ENCODE peak calls at places on chromosomes 3 and 15, in eight cellular contexts. O, Y, S, M, J, C, Q and T are unnamed samples.

GRCh38 chr3:124168271-124168670 is 176.3 kb upstream of the ROPN1 start:
- DNase-seq in O (no peak), S (no peak), Y (no peak), J (no peak), Q (peak; percentile 37), M (no peak), C (no peak), T (no peak)

GRCh38 chr3:48194446-48195071 is 6.3 kb upstream of the CDC25A start:
- DNase-seq in J (peak; percentile 95), Y (peak; percentile 1), Q (no peak), S (peak; percentile 74), M (no peak), C (peak; percentile 55), O (no peak), T (no peak)

GRCh38 chr3:140441006-140441405 is 236.9 kb upstream of the TRIM42 start:
- DNase-seq in Y (no peak), Q (no peak), M (no peak), O (no peak), J (no peak), C (peak; percentile 60), S (no peak), T (no peak)

GRCh38 chr3:146308222-146308621 is 57.3 kb upstream of the PLSCR4 start:
- DNase-seq in J (no peak), Y (no peak), C (no peak), M (no peak), O (no peak), Q (peak; percentile 62), S (no peak), T (no peak)

GRCh38 chr3:27349832-27350231 is 19.4 kb downstream of the NEK10 start:
- DNase-seq in M (no peak), J (no peak), Y (no peak), O (no peak), C (peak; percentile 19), S (no peak), Q (no peak), T (no peak)

GRCh38 chr3:45617430-45618080 is 23.0 kb downstream of the LIMD1 start:
- DNase-seq in Q (no peak), S (no peak), M (no peak), J (no peak), O (no peak), Y (no peak), C (no peak), T (no peak)

GRCh38 chr3:10936686-10937085 is 55.9 kb upstream of the SLC6A1 start:
- DNase-seq in C (no peak), Y (no peak), M (peak; percentile 30), O (no peak), S (peak; percentile 6), J (no peak), Q (no peak), T (no peak)

GRCh38 chr3:38538773-38539353 is 42.7 kb downstream of the EXOG start:
- DNase-seq in S (no peak), O (no peak), J (no peak), Y (no peak), C (no peak), M (no peak), Q (no peak), T (no peak)

GRCh38 chr15:40242216-40242599 is 3.3 kb downstream of the PAK6 start:
- DNase-seq in M (no peak), Y (no peak), S (no peak), J (peak; percentile 30), O (no peak), Q (no peak), C (no peak), T (no peak)

GRCh38 chr3:113002676-113003075 is 11.9 kb downstream of the GTPBP8 start:
- DNase-seq in Y (no peak), S (no peak), Q (no peak), M (no peak), O (peak; percentile 39), C (no peak), J (peak; percentile 59), T (no peak)

GRCh38 chr3:10565814-10566213 is 60.4 kb upstream of the ATP2B2 start:
- DNase-seq in J (no peak), S (no peak), Q (no peak), C (no peak), M (no peak), Y (no peak), O (no peak), T (no peak)